ENCODE peak calls at places on chromosomes 13 and 19, in six cellular contexts. One of them, this sample, is unnamed.

GRCh38 chr19:31160346-31160926 is 188.8 kb downstream of the TSHZ3 start:
- DNase-seq in stimulated activated CD4-positive, alpha-beta T cell treated with anti-CD3 and anti-CD28 coated beads, Interleukin-1b, Interleukin-23, amount 100 ng/mL, for 4 hours: no peak
- DNase-seq in AG08395: peak
- DNase-seq in foreskin melanocyte: no peak
- DNase-seq in breast epithelium: no peak
- DNase-seq in non-pigmented ciliary epithelial cell: no peak
- DNase-seq in this sample: no peak

GRCh38 chr19:46615966-46616365 is 8.9 kb downstream of the PTGIR start:
- DNase-seq in stimulated activated CD4-positive, alpha-beta T cell treated with anti-CD3 and anti-CD28 coated beads, Interleukin-1b, Interleukin-23, amount 100 ng/mL, for 4 hours: no peak
- DNase-seq in AG08395: no peak
- DNase-seq in foreskin melanocyte: no peak
- DNase-seq in breast epithelium: no peak
- DNase-seq in non-pigmented ciliary epithelial cell: no peak
- DNase-seq in this sample: no peak

GRCh38 chr13:94351292-94352000 is 128.0 kb downstream of the DCT start:
- DNase-seq in stimulated activated CD4-positive, alpha-beta T cell treated with anti-CD3 and anti-CD28 coated beads, Interleukin-1b, Interleukin-23, amount 100 ng/mL, for 4 hours: no peak
- DNase-seq in AG08395: peak
- DNase-seq in foreskin melanocyte: no peak
- DNase-seq in breast epithelium: no peak
- DNase-seq in non-pigmented ciliary epithelial cell: no peak
- DNase-seq in this sample: no peak

GRCh38 chr19:9871626-9872338 is 36.7 kb downstream of the PIN1 start:
- DNase-seq in stimulated activated CD4-positive, alpha-beta T cell treated with anti-CD3 and anti-CD28 coated beads, Interleukin-1b, Interleukin-23, amount 100 ng/mL, for 4 hours: no peak
- DNase-seq in AG08395: no peak
- DNase-seq in foreskin melanocyte: no peak
- DNase-seq in breast epithelium: no peak
- DNase-seq in non-pigmented ciliary epithelial cell: no peak
- DNase-seq in this sample: no peak

GRCh38 chr19:11205939-11206570 is 8.7 kb upstream of the KANK2 start:
- DNase-seq in stimulated activated CD4-positive, alpha-beta T cell treated with anti-CD3 and anti-CD28 coated beads, Interleukin-1b, Interleukin-23, amount 100 ng/mL, for 4 hours: no peak
- DNase-seq in AG08395: no peak
- DNase-seq in foreskin melanocyte: no peak
- DNase-seq in breast epithelium: no peak
- DNase-seq in non-pigmented ciliary epithelial cell: no peak
- DNase-seq in this sample: no peak

GRCh38 chr19:31612873-31613272 is 263.6 kb upstream of the TSHZ3 start:
- DNase-seq in stimulated activated CD4-positive, alpha-beta T cell treated with anti-CD3 and anti-CD28 coated beads, Interleukin-1b, Interleukin-23, amount 100 ng/mL, for 4 hours: no peak
- DNase-seq in AG08395: no peak
- DNase-seq in foreskin melanocyte: no peak
- DNase-seq in breast epithelium: no peak
- DNase-seq in non-pigmented ciliary epithelial cell: no peak
- DNase-seq in this sample: no peak

GRCh38 chr19:29537601-29538000 is 11.8 kb downstream of the VSTM2B start:
- DNase-seq in stimulated activated CD4-positive, alpha-beta T cell treated with anti-CD3 and anti-CD28 coated beads, Interleukin-1b, Interleukin-23, amount 100 ng/mL, for 4 hours: no peak
- DNase-seq in AG08395: no peak
- DNase-seq in foreskin melanocyte: no peak
- DNase-seq in breast epithelium: peak
- DNase-seq in non-pigmented ciliary epithelial cell: no peak
- DNase-seq in this sample: no peak

GRCh38 chr19:23665651-23666410 is 21.2 kb downstream of the ZNF675 start:
- DNase-seq in stimulated activated CD4-positive, alpha-beta T cell treated with anti-CD3 and anti-CD28 coated beads, Interleukin-1b, Interleukin-23, amount 100 ng/mL, for 4 hours: no peak
- DNase-seq in AG08395: no peak
- DNase-seq in foreskin melanocyte: no peak
- DNase-seq in breast epithelium: no peak
- DNase-seq in non-pigmented ciliary epithelial cell: no peak
- DNase-seq in this sample: no peak

GRCh38 chr19:22784051-22784450 is at the start of gene ZNF99:
- DNase-seq in stimulated activated CD4-positive, alpha-beta T cell treated with anti-CD3 and anti-CD28 coated beads, Interleukin-1b, Interleukin-23, amount 100 ng/mL, for 4 hours: no peak
- DNase-seq in AG08395: no peak
- DNase-seq in foreskin melanocyte: no peak
- DNase-seq in breast epithelium: peak
- DNase-seq in non-pigmented ciliary epithelial cell: no peak
- DNase-seq in this sample: no peak

GRCh38 chr13:102799544-102800144 is 725 bp downstream of the BIVM start:
- DNase-seq in stimulated activated CD4-positive, alpha-beta T cell treated with anti-CD3 and anti-CD28 coated beads, Interleukin-1b, Interleukin-23, amount 100 ng/mL, for 4 hours: no peak
- DNase-seq in AG08395: peak
- DNase-seq in foreskin melanocyte: peak
- DNase-seq in breast epithelium: no peak
- DNase-seq in non-pigmented ciliary epithelial cell: no peak
- DNase-seq in this sample: no peak

GRCh38 chr13:113728571-113729054 is 30.4 kb upstream of the TMEM255B start:
- DNase-seq in stimulated activated CD4-positive, alpha-beta T cell treated with anti-CD3 and anti-CD28 coated beads, Interleukin-1b, Interleukin-23, amount 100 ng/mL, for 4 hours: no peak
- DNase-seq in AG08395: no peak
- DNase-seq in foreskin melanocyte: no peak
- DNase-seq in breast epithelium: no peak
- DNase-seq in non-pigmented ciliary epithelial cell: no peak
- DNase-seq in this sample: no peak

GRCh38 chr13:76016799-76017198 is 380.7 kb downstream of the LMO7 start:
- DNase-seq in stimulated activated CD4-positive, alpha-beta T cell treated with anti-CD3 and anti-CD28 coated beads, Interleukin-1b, Interleukin-23, amount 100 ng/mL, for 4 hours: no peak
- DNase-seq in AG08395: peak
- DNase-seq in foreskin melanocyte: peak
- DNase-seq in breast epithelium: no peak
- DNase-seq in non-pigmented ciliary epithelial cell: no peak
- DNase-seq in this sample: peak

GRCh38 chr19:18205180-18205915 is 1.5 kb upstream of the RAB3A start:
- DNase-seq in stimulated activated CD4-positive, alpha-beta T cell treated with anti-CD3 and anti-CD28 coated beads, Interleukin-1b, Interleukin-23, amount 100 ng/mL, for 4 hours: no peak
- DNase-seq in AG08395: peak
- DNase-seq in foreskin melanocyte: peak
- DNase-seq in breast epithelium: peak
- DNase-seq in non-pigmented ciliary epithelial cell: peak
- DNase-seq in this sample: peak

GRCh38 chr19:33763661-33764343 is 32.9 kb upstream of the KCTD15 start:
- DNase-seq in stimulated activated CD4-positive, alpha-beta T cell treated with anti-CD3 and anti-CD28 coated beads, Interleukin-1b, Interleukin-23, amount 100 ng/mL, for 4 hours: no peak
- DNase-seq in AG08395: no peak
- DNase-seq in foreskin melanocyte: no peak
- DNase-seq in breast epithelium: no peak
- DNase-seq in non-pigmented ciliary epithelial cell: no peak
- DNase-seq in this sample: no peak

GRCh38 chr19:48575931-48576622 is 24.1 kb downstream of the SULT2B1 start:
- DNase-seq in stimulated activated CD4-positive, alpha-beta T cell treated with anti-CD3 and anti-CD28 coated beads, Interleukin-1b, Interleukin-23, amount 100 ng/mL, for 4 hours: no peak
- DNase-seq in AG08395: no peak
- DNase-seq in foreskin melanocyte: no peak
- DNase-seq in breast epithelium: no peak
- DNase-seq in non-pigmented ciliary epithelial cell: no peak
- DNase-seq in this sample: no peak

GRCh38 chr13:87259479-87260083 is 411.6 kb upstream of the SLITRK5 start:
- DNase-seq in stimulated activated CD4-positive, alpha-beta T cell treated with anti-CD3 and anti-CD28 coated beads, Interleukin-1b, Interleukin-23, amount 100 ng/mL, for 4 hours: no peak
- DNase-seq in AG08395: no peak
- DNase-seq in foreskin melanocyte: no peak
- DNase-seq in breast epithelium: no peak
- DNase-seq in non-pigmented ciliary epithelial cell: no peak
- DNase-seq in this sample: no peak

GRCh38 chr19:7590256-7590655 is 5.4 kb upstream of the CAMSAP3 start:
- DNase-seq in stimulated activated CD4-positive, alpha-beta T cell treated with anti-CD3 and anti-CD28 coated beads, Interleukin-1b, Interleukin-23, amount 100 ng/mL, for 4 hours: no peak
- DNase-seq in AG08395: no peak
- DNase-seq in foreskin melanocyte: no peak
- DNase-seq in breast epithelium: peak
- DNase-seq in non-pigmented ciliary epithelial cell: no peak
- DNase-seq in this sample: peak

GRCh38 chr19:40241809-40242384 is 15.4 kb upstream of the CCNP start:
- DNase-seq in stimulated activated CD4-positive, alpha-beta T cell treated with anti-CD3 and anti-CD28 coated beads, Interleukin-1b, Interleukin-23, amount 100 ng/mL, for 4 hours: no peak
- DNase-seq in AG08395: no peak
- DNase-seq in foreskin melanocyte: no peak
- DNase-seq in breast epithelium: no peak
- DNase-seq in non-pigmented ciliary epithelial cell: no peak
- DNase-seq in this sample: no peak

GRCh38 chr19:44530777-44531176 is 1.3 kb upstream of the CEACAM20 start:
- DNase-seq in stimulated activated CD4-positive, alpha-beta T cell treated with anti-CD3 and anti-CD28 coated beads, Interleukin-1b, Interleukin-23, amount 100 ng/mL, for 4 hours: no peak
- DNase-seq in AG08395: no peak
- DNase-seq in foreskin melanocyte: no peak
- DNase-seq in breast epithelium: no peak
- DNase-seq in non-pigmented ciliary epithelial cell: no peak
- DNase-seq in this sample: no peak

GRCh38 chr13:105616313-105617075 is 919.0 kb downstream of the EFNB2 start:
- DNase-seq in stimulated activated CD4-positive, alpha-beta T cell treated with anti-CD3 and anti-CD28 coated beads, Interleukin-1b, Interleukin-23, amount 100 ng/mL, for 4 hours: no peak
- DNase-seq in AG08395: peak
- DNase-seq in foreskin melanocyte: peak
- DNase-seq in breast epithelium: no peak
- DNase-seq in non-pigmented ciliary epithelial cell: no peak
- DNase-seq in this sample: no peak

GRCh38 chr13:75876371-75877050 is 240.4 kb downstream of the LMO7 start:
- DNase-seq in stimulated activated CD4-positive, alpha-beta T cell treated with anti-CD3 and anti-CD28 coated beads, Interleukin-1b, Interleukin-23, amount 100 ng/mL, for 4 hours: peak
- DNase-seq in AG08395: peak
- DNase-seq in foreskin melanocyte: peak
- DNase-seq in breast epithelium: no peak
- DNase-seq in non-pigmented ciliary epithelial cell: peak
- DNase-seq in this sample: peak

GRCh38 chr19:48511800-48512503 is at the start of gene LMTK3:
- DNase-seq in stimulated activated CD4-positive, alpha-beta T cell treated with anti-CD3 and anti-CD28 coated beads, Interleukin-1b, Interleukin-23, amount 100 ng/mL, for 4 hours: peak
- DNase-seq in AG08395: no peak
- DNase-seq in foreskin melanocyte: no peak
- DNase-seq in breast epithelium: no peak
- DNase-seq in non-pigmented ciliary epithelial cell: no peak
- DNase-seq in this sample: no peak

GRCh38 chr13:101415358-101416174 is 742 bp downstream of the NALCN start:
- DNase-seq in stimulated activated CD4-positive, alpha-beta T cell treated with anti-CD3 and anti-CD28 coated beads, Interleukin-1b, Interleukin-23, amount 100 ng/mL, for 4 hours: no peak
- DNase-seq in AG08395: no peak
- DNase-seq in foreskin melanocyte: no peak
- DNase-seq in breast epithelium: no peak
- DNase-seq in non-pigmented ciliary epithelial cell: no peak
- DNase-seq in this sample: no peak

GRCh38 chr13:94280357-94280756 is 199.1 kb downstream of the DCT start:
- DNase-seq in stimulated activated CD4-positive, alpha-beta T cell treated with anti-CD3 and anti-CD28 coated beads, Interleukin-1b, Interleukin-23, amount 100 ng/mL, for 4 hours: no peak
- DNase-seq in AG08395: no peak
- DNase-seq in foreskin melanocyte: no peak
- DNase-seq in breast epithelium: no peak
- DNase-seq in non-pigmented ciliary epithelial cell: peak
- DNase-seq in this sample: no peak

GRCh38 chr13:89925107-89925506 is 1422.4 kb upstream of the MIR17HG start:
- DNase-seq in stimulated activated CD4-positive, alpha-beta T cell treated with anti-CD3 and anti-CD28 coated beads, Interleukin-1b, Interleukin-23, amount 100 ng/mL, for 4 hours: no peak
- DNase-seq in AG08395: peak
- DNase-seq in foreskin melanocyte: no peak
- DNase-seq in breast epithelium: no peak
- DNase-seq in non-pigmented ciliary epithelial cell: peak
- DNase-seq in this sample: no peak

GRCh38 chr13:45280751-45281634 is 60.0 kb downstream of the TPT1 start:
- DNase-seq in stimulated activated CD4-positive, alpha-beta T cell treated with anti-CD3 and anti-CD28 coated beads, Interleukin-1b, Interleukin-23, amount 100 ng/mL, for 4 hours: peak
- DNase-seq in AG08395: peak
- DNase-seq in foreskin melanocyte: peak
- DNase-seq in breast epithelium: peak
- DNase-seq in non-pigmented ciliary epithelial cell: peak
- DNase-seq in this sample: peak

GRCh38 chr19:39444598-39445257 is 654 bp upstream of the SUPT5H start:
- DNase-seq in stimulated activated CD4-positive, alpha-beta T cell treated with anti-CD3 and anti-CD28 coated beads, Interleukin-1b, Interleukin-23, amount 100 ng/mL, for 4 hours: no peak
- DNase-seq in AG08395: no peak
- DNase-seq in foreskin melanocyte: no peak
- DNase-seq in breast epithelium: no peak
- DNase-seq in non-pigmented ciliary epithelial cell: no peak
- DNase-seq in this sample: peak

GRCh38 chr13:21014666-21015170 is 46.7 kb downstream of the LATS2 start:
- DNase-seq in stimulated activated CD4-positive, alpha-beta T cell treated with anti-CD3 and anti-CD28 coated beads, Interleukin-1b, Interleukin-23, amount 100 ng/mL, for 4 hours: no peak
- DNase-seq in AG08395: peak
- DNase-seq in foreskin melanocyte: peak
- DNase-seq in breast epithelium: no peak
- DNase-seq in non-pigmented ciliary epithelial cell: no peak
- DNase-seq in this sample: no peak

GRCh38 chr13:98521876-98522275 is 55.0 kb downstream of the STK24 start:
- DNase-seq in stimulated activated CD4-positive, alpha-beta T cell treated with anti-CD3 and anti-CD28 coated beads, Interleukin-1b, Interleukin-23, amount 100 ng/mL, for 4 hours: no peak
- DNase-seq in AG08395: no peak
- DNase-seq in foreskin melanocyte: no peak
- DNase-seq in breast epithelium: no peak
- DNase-seq in non-pigmented ciliary epithelial cell: no peak
- DNase-seq in this sample: no peak

GRCh38 chr13:76812971-76813691 is 73.1 kb downstream of the KCTD12 start:
- DNase-seq in stimulated activated CD4-positive, alpha-beta T cell treated with anti-CD3 and anti-CD28 coated beads, Interleukin-1b, Interleukin-23, amount 100 ng/mL, for 4 hours: no peak
- DNase-seq in AG08395: peak
- DNase-seq in foreskin melanocyte: peak
- DNase-seq in breast epithelium: no peak
- DNase-seq in non-pigmented ciliary epithelial cell: no peak
- DNase-seq in this sample: no peak

GRCh38 chr19:47151627-47152026 is 21.0 kb downstream of the SAE1 start:
- DNase-seq in stimulated activated CD4-positive, alpha-beta T cell treated with anti-CD3 and anti-CD28 coated beads, Interleukin-1b, Interleukin-23, amount 100 ng/mL, for 4 hours: no peak
- DNase-seq in AG08395: no peak
- DNase-seq in foreskin melanocyte: no peak
- DNase-seq in breast epithelium: no peak
- DNase-seq in non-pigmented ciliary epithelial cell: no peak
- DNase-seq in this sample: no peak

GRCh38 chr19:31356587-31357314 is 7.5 kb upstream of the TSHZ3 start:
- DNase-seq in stimulated activated CD4-positive, alpha-beta T cell treated with anti-CD3 and anti-CD28 coated beads, Interleukin-1b, Interleukin-23, amount 100 ng/mL, for 4 hours: peak
- DNase-seq in AG08395: no peak
- DNase-seq in foreskin melanocyte: peak
- DNase-seq in breast epithelium: no peak
- DNase-seq in non-pigmented ciliary epithelial cell: no peak
- DNase-seq in this sample: peak

GRCh38 chr13:54445865-54446264 is 1417.3 kb downstream of the OLFM4 start:
- DNase-seq in stimulated activated CD4-positive, alpha-beta T cell treated with anti-CD3 and anti-CD28 coated beads, Interleukin-1b, Interleukin-23, amount 100 ng/mL, for 4 hours: no peak
- DNase-seq in AG08395: no peak
- DNase-seq in foreskin melanocyte: no peak
- DNase-seq in breast epithelium: no peak
- DNase-seq in non-pigmented ciliary epithelial cell: no peak
- DNase-seq in this sample: no peak

GRCh38 chr13:39803851-39804250 is 148.4 kb downstream of the COG6 start:
- DNase-seq in stimulated activated CD4-positive, alpha-beta T cell treated with anti-CD3 and anti-CD28 coated beads, Interleukin-1b, Interleukin-23, amount 100 ng/mL, for 4 hours: no peak
- DNase-seq in AG08395: no peak
- DNase-seq in foreskin melanocyte: no peak
- DNase-seq in breast epithelium: no peak
- DNase-seq in non-pigmented ciliary epithelial cell: no peak
- DNase-seq in this sample: no peak

GRCh38 chr13:99617474-99618255 is 116.4 kb downstream of the TM9SF2 start:
- DNase-seq in stimulated activated CD4-positive, alpha-beta T cell treated with anti-CD3 and anti-CD28 coated beads, Interleukin-1b, Interleukin-23, amount 100 ng/mL, for 4 hours: no peak
- DNase-seq in AG08395: peak
- DNase-seq in foreskin melanocyte: peak
- DNase-seq in breast epithelium: no peak
- DNase-seq in non-pigmented ciliary epithelial cell: no peak
- DNase-seq in this sample: peak

GRCh38 chr19:47726467-47726866 is 13.2 kb downstream of the EHD2 start:
- DNase-seq in stimulated activated CD4-positive, alpha-beta T cell treated with anti-CD3 and anti-CD28 coated beads, Interleukin-1b, Interleukin-23, amount 100 ng/mL, for 4 hours: no peak
- DNase-seq in AG08395: no peak
- DNase-seq in foreskin melanocyte: no peak
- DNase-seq in breast epithelium: no peak
- DNase-seq in non-pigmented ciliary epithelial cell: no peak
- DNase-seq in this sample: no peak

GRCh38 chr19:8085606-8086464 is 33.3 kb downstream of the CCL25 start:
- DNase-seq in stimulated activated CD4-positive, alpha-beta T cell treated with anti-CD3 and anti-CD28 coated beads, Interleukin-1b, Interleukin-23, amount 100 ng/mL, for 4 hours: no peak
- DNase-seq in AG08395: no peak
- DNase-seq in foreskin melanocyte: no peak
- DNase-seq in breast epithelium: no peak
- DNase-seq in non-pigmented ciliary epithelial cell: no peak
- DNase-seq in this sample: peak

GRCh38 chr19:17706750-17707181 is 12.5 kb upstream of the MAP1S start:
- DNase-seq in stimulated activated CD4-positive, alpha-beta T cell treated with anti-CD3 and anti-CD28 coated beads, Interleukin-1b, Interleukin-23, amount 100 ng/mL, for 4 hours: no peak
- DNase-seq in AG08395: peak
- DNase-seq in foreskin melanocyte: no peak
- DNase-seq in breast epithelium: no peak
- DNase-seq in non-pigmented ciliary epithelial cell: no peak
- DNase-seq in this sample: no peak

This sample was measured in colonic mucosa.